ENCODE peak calls at places on chromosomes 5 and 9, in four cellular contexts. One of them, this sample, is unnamed.

GRCh38 chr5:97476852-97477534 is 293.9 kb upstream of the RIOK2 start:
- DNase-seq in IMR-90: no peak
- DNase-seq in endothelial cell of umbilical vein: no peak
- DNase-seq in K562: no peak
- DNase-seq in this sample: no peak

GRCh38 chr5:104947061-104947460 is 1384.5 kb upstream of the NUDT12 start:
- DNase-seq in IMR-90: no peak
- DNase-seq in endothelial cell of umbilical vein: no peak
- DNase-seq in K562: no peak
- DNase-seq in this sample: no peak

GRCh38 chr9:113298924-113299770 is 4.0 kb downstream of the RNF183 start:
- DNase-seq in IMR-90: no peak
- DNase-seq in endothelial cell of umbilical vein: no peak
- DNase-seq in K562: no peak
- DNase-seq in this sample: no peak

GRCh38 chr5:108925073-108925472 is 177.4 kb downstream of the FER start:
- DNase-seq in IMR-90: no peak
- DNase-seq in endothelial cell of umbilical vein: no peak
- DNase-seq in K562: no peak
- DNase-seq in this sample: no peak

GRCh38 chr9:15268796-15269195 is 38.2 kb downstream of the TTC39B start:
- DNase-seq in IMR-90: no peak
- DNase-seq in endothelial cell of umbilical vein: no peak
- DNase-seq in K562: no peak
- DNase-seq in this sample: no peak

GRCh38 chr5:39226100-39226451 is 6.7 kb upstream of the FYB1 start:
- DNase-seq in IMR-90: no peak
- DNase-seq in endothelial cell of umbilical vein: peak; percentile 16
- DNase-seq in K562: no peak
- DNase-seq in this sample: no peak

GRCh38 chr5:55621218-55621617 is 86.5 kb upstream of the PLPP1 start:
- DNase-seq in IMR-90: peak; percentile 71
- DNase-seq in endothelial cell of umbilical vein: no peak
- DNase-seq in K562: no peak
- DNase-seq in this sample: no peak

GRCh38 chr9:125246261-125246667 is 5.1 kb upstream of the HSPA5 start:
- DNase-seq in IMR-90: no peak
- DNase-seq in endothelial cell of umbilical vein: no peak
- DNase-seq in K562: no peak
- DNase-seq in this sample: no peak

GRCh38 chr5:149632311-149633251 is 51.3 kb downstream of the ARHGEF37 start:
- DNase-seq in IMR-90: peak; percentile 93
- DNase-seq in endothelial cell of umbilical vein: peak; percentile 76
- DNase-seq in K562: peak; percentile 85
- DNase-seq in this sample: no peak

GRCh38 chr5:176538505-176538806 is 1.3 kb upstream of the RNF44 start:
- DNase-seq in IMR-90: no peak
- DNase-seq in endothelial cell of umbilical vein: no peak
- DNase-seq in K562: no peak
- DNase-seq in this sample: no peak

GRCh38 chr5:143594913-143595818 is 191.7 kb upstream of the NR3C1 start:
- DNase-seq in IMR-90: peak; percentile 27
- DNase-seq in endothelial cell of umbilical vein: no peak
- DNase-seq in K562: no peak
- DNase-seq in this sample: no peak

GRCh38 chr9:127112056-127112455 is 10.4 kb downstream of the ANGPTL2 start:
- DNase-seq in IMR-90: no peak
- DNase-seq in endothelial cell of umbilical vein: no peak
- DNase-seq in K562: peak; percentile 38
- DNase-seq in this sample: no peak

GRCh38 chr5:108193021-108193795 is 188.7 kb downstream of the FBXL17 start:
- DNase-seq in IMR-90: peak; percentile 75
- DNase-seq in endothelial cell of umbilical vein: no peak
- DNase-seq in K562: no peak
- DNase-seq in this sample: no peak

GRCh38 chr9:85045271-85045670 is 375.7 kb downstream of the NTRK2 start:
- DNase-seq in IMR-90: no peak
- DNase-seq in endothelial cell of umbilical vein: no peak
- DNase-seq in K562: no peak
- DNase-seq in this sample: no peak

GRCh38 chr5:141850183-141850768 is 27.9 kb downstream of the PCDH1 start:
- DNase-seq in IMR-90: peak; percentile 17
- DNase-seq in endothelial cell of umbilical vein: no peak
- DNase-seq in K562: peak; percentile 61
- DNase-seq in this sample: no peak

GRCh38 chr9:84512493-84512892 is 157.0 kb upstream of the NTRK2 start:
- DNase-seq in IMR-90: no peak
- DNase-seq in endothelial cell of umbilical vein: no peak
- DNase-seq in K562: no peak
- DNase-seq in this sample: no peak

GRCh38 chr5:157180374-157181264 is at the start of gene ITK:
- DNase-seq in IMR-90: no peak
- DNase-seq in endothelial cell of umbilical vein: no peak
- DNase-seq in K562: no peak
- DNase-seq in this sample: no peak

GRCh38 chr9:87698069-87698809 is 27.7 kb upstream of the CTSL start:
- DNase-seq in IMR-90: no peak
- DNase-seq in endothelial cell of umbilical vein: no peak
- DNase-seq in K562: no peak
- DNase-seq in this sample: no peak

GRCh38 chr5:116320486-116320885 is 235.7 kb downstream of the COMMD10 start:
- DNase-seq in IMR-90: peak; percentile 46
- DNase-seq in endothelial cell of umbilical vein: peak; percentile 79
- DNase-seq in K562: no peak
- DNase-seq in this sample: no peak
- TF ChIP-seq FOS in IMR-90: no peak
- TF ChIP-seq FOS in endothelial cell of umbilical vein: no peak
- TF ChIP-seq FOS in K562: no peak
- TF ChIP-seq FOS in this sample: no peak

GRCh38 chr5:34652916-34653315 is 3.2 kb upstream of the RAI14 start:
- DNase-seq in IMR-90: peak; percentile 74
- DNase-seq in endothelial cell of umbilical vein: peak; percentile 76
- DNase-seq in K562: no peak
- DNase-seq in this sample: no peak
- TF ChIP-seq FOS in IMR-90: no peak
- TF ChIP-seq FOS in endothelial cell of umbilical vein: no peak
- TF ChIP-seq FOS in K562: no peak
- TF ChIP-seq FOS in this sample: no peak

GRCh38 chr5:173016069-173016455 is 32.5 kb downstream of the ATP6V0E1 start:
- DNase-seq in IMR-90: no peak
- DNase-seq in endothelial cell of umbilical vein: no peak
- DNase-seq in K562: no peak
- DNase-seq in this sample: no peak

GRCh38 chr5:173010021-173010420 is 26.4 kb downstream of the ATP6V0E1 start:
- DNase-seq in IMR-90: peak; percentile 62
- DNase-seq in endothelial cell of umbilical vein: peak; percentile 31
- DNase-seq in K562: no peak
- DNase-seq in this sample: peak; percentile 20

GRCh38 chr5:173012882-173013281 is 29.3 kb downstream of the ATP6V0E1 start:
- DNase-seq in IMR-90: no peak
- DNase-seq in endothelial cell of umbilical vein: no peak
- DNase-seq in K562: no peak
- DNase-seq in this sample: no peak

GRCh38 chr5:173011602-173012001 is 28.0 kb downstream of the ATP6V0E1 start:
- DNase-seq in IMR-90: no peak
- DNase-seq in endothelial cell of umbilical vein: peak; percentile 33
- DNase-seq in K562: no peak
- DNase-seq in this sample: no peak

DNA sequence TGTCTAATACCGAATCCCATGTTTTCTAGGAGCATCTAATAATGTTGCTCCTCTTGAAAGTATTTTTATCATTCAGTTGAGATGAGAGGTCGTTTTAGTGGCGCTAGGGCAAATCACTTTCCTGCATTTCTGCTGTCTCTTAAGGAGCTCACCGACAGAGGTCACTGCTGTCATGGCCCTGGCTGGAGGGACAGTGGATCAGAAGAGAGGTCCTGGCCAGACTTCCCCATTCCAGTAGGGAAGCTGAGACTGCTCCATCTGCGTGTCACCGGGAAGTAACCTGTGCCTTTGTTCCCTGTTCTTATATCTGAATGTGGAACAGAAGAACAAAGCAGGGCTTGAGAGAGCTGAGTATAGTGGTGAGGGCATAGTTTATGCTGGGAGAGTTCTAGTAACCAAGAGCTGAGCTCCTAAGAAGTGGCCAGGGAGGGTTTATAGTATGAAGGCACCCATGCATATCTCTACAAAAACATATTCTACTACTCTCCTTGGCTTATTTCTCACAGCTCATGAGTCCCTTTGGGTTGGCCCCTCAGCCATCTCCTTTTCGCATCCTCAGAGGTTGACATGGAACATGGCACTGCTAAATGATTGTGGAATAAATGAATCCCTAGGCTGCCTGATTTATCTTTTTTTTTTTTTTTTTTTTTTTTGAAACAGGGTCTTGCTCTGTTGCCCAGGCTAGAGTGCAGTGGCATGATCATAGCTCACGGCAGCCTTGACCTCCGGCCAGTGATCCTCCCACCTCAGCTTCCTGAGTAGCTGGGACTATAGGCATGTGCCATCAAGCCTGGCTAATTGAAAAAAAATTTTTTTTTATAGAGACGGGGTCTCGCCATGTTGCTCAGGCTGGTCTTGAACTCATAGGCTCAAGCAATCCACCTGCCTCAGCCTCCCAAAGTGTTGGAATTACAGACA is 27.2 kb downstream of the ATP6V0E1 start:
- DNase-seq in IMR-90: peak; percentile 32
- DNase-seq in endothelial cell of umbilical vein: peak; percentile 75
- DNase-seq in K562: no peak
- DNase-seq in this sample: no peak
- TF ChIP-seq FOS in IMR-90: no peak
- TF ChIP-seq FOS in endothelial cell of umbilical vein: no peak
- TF ChIP-seq FOS in K562: no peak
- TF ChIP-seq FOS in this sample: no peak

GRCh38 chr5:154367101-154367500 is 78.7 kb upstream of the SAP30L start:
- DNase-seq in IMR-90: peak; percentile 87
- DNase-seq in endothelial cell of umbilical vein: peak; percentile 33
- DNase-seq in K562: no peak
- DNase-seq in this sample: no peak

GRCh38 chr5:154365823-154366222 is 80.0 kb upstream of the SAP30L start:
- DNase-seq in IMR-90: peak; percentile 58
- DNase-seq in endothelial cell of umbilical vein: peak; percentile 48
- DNase-seq in K562: no peak
- DNase-seq in this sample: no peak

GRCh38 chr5:154364845-154365244 is 81.0 kb upstream of the SAP30L start:
- DNase-seq in IMR-90: no peak
- DNase-seq in endothelial cell of umbilical vein: no peak
- DNase-seq in K562: no peak
- DNase-seq in this sample: no peak

GRCh38 chr5:154368041-154368800 is 77.6 kb upstream of the SAP30L start:
- DNase-seq in IMR-90: peak; percentile 95
- DNase-seq in endothelial cell of umbilical vein: peak; percentile 86
- DNase-seq in K562: no peak
- DNase-seq in this sample: no peak

DNA sequence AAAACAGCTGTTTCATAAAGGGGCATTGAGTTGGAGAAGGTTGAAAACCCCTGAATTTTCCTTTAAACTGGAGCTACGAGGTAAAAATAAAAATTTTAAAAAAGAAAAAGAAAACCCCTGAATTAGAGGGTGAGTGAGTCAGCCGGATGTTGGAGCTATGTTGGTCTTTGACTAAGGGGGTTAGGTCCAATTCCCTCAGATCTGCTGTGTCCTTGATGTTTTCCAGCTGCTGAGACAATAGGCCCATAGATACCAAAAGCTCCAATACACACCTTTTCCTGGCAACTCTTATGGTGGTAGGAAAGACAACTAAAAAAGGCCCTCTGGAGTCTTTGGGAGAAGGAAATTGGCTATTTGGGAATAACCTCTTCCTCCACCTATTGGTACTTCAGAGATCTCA is 79.4 kb upstream of the SAP30L start:
- DNase-seq in IMR-90: peak; percentile 82
- DNase-seq in endothelial cell of umbilical vein: peak; percentile 46
- DNase-seq in K562: no peak
- DNase-seq in this sample: no peak
- TF ChIP-seq FOS in IMR-90: peak; percentile 21
- TF ChIP-seq FOS in endothelial cell of umbilical vein: peak; percentile 73
- TF ChIP-seq FOS in K562: no peak
- TF ChIP-seq FOS in this sample: no peak